ENCODE peak calls at places on chromosomes 13 and 19, in eight cellular contexts. Q is stimulated activated CD8-positive, alpha-beta memory T cell treated with anti-CD3 and anti-CD28 coated beads, Interleukin-7, amount 100 ng/mL, for 24 hours; U is Panc1; H is AG08395; G is GM04503; L is WERI-Rb-1; B is activated naive CD8-positive, alpha-beta T cell treated with anti-CD3 and anti-CD28 coated beads, Interleukin-2, amount 10 ng/mL, durations not matched to agents 7 days and 5 days; Y is fibroblast of mammary gland. D is an unnamed sample.

GRCh38 chr19:14411161-14411560 is 8.0 kb downstream of the DDX39A start:
- DNase-seq in Y (no peak), L (no peak), H (no peak), U (no peak), G (no peak), B (no peak), Q (no peak), D (no peak)

GRCh38 chr13:99087130-99087953 is 109.5 kb upstream of the DOCK9 start:
- DNase-seq in Q (peak; percentile 82), L (peak; percentile 99), Y (peak; percentile 72), U (peak; percentile 30), G (peak; percentile 29), B (peak; percentile 96), H (peak; percentile 99), D (peak; percentile 97)

GRCh38 chr13:95564948-95565347 is 12.4 kb downstream of the CLDN10 start:
- DNase-seq in Q (no peak), G (peak; percentile 16), Y (peak; percentile 70), B (no peak), U (no peak), L (no peak), H (peak; percentile 33), D (no peak)

GRCh38 chr13:37192986-37193385 is 87.5 kb upstream of the CSNK1A1L start:
- DNase-seq in Q (no peak), H (peak; percentile 27), Y (peak; percentile 31), L (no peak), U (no peak), B (no peak), G (no peak), D (no peak)

GRCh38 chr13:45179428-45179827 is 21.4 kb downstream of the KCTD4 start:
- DNase-seq in U (no peak), H (no peak), L (no peak), B (no peak), G (no peak), Q (no peak), Y (peak; percentile 50), D (no peak)

GRCh38 chr19:54142166-54142780 is 4.7 kb downstream of the CNOT3 start:
- DNase-seq in H (peak; percentile 25), G (no peak), Y (no peak), L (no peak), Q (no peak), U (no peak), B (no peak), D (no peak)

GRCh38 chr19:50663280-50663790 is 14.1 kb downstream of the C19orf81 start:
- DNase-seq in B (no peak), H (no peak), Q (no peak), U (no peak), L (peak; percentile 51), G (no peak), Y (peak; percentile 2), D (no peak)

GRCh38 chr19:35612559-35613321 is at the start of gene HAUS5:
- DNase-seq in G (peak; percentile 29), L (peak; percentile 93), H (peak; percentile 98), Q (peak; percentile 94), B (peak; percentile 99), U (peak; percentile 66), Y (peak; percentile 87), D (peak; percentile 99)

GRCh38 chr19:15820646-15821045 is 5.2 kb upstream of the OR10H1 start:
- DNase-seq in G (no peak), H (no peak), Y (no peak), B (no peak), L (no peak), Q (no peak), U (no peak), D (no peak)

GRCh38 chr13:41401371-41401770 is 56.0 kb upstream of the RGCC start:
- DNase-seq in U (no peak), Y (no peak), B (no peak), G (no peak), H (no peak), L (no peak), Q (no peak), D (no peak)

GRCh38 chr19:51093066-51093465 is 10.4 kb upstream of the KLK14 start:
- DNase-seq in G (no peak), Q (no peak), B (no peak), L (no peak), Y (no peak), U (no peak), H (no peak), D (no peak)

GRCh38 chr19:16587031-16588023 is 15.1 kb upstream of the SLC35E1 start:
- DNase-seq in U (no peak), Y (peak; percentile 66), G (no peak), L (peak; percentile 89), B (peak; percentile 71), Q (no peak), H (peak; percentile 37), D (no peak)

GRCh38 chr19:48836089-48837017 is at the start of gene HSD17B14:
- DNase-seq in H (peak; percentile 15), G (no peak), Y (peak; percentile 17), U (no peak), Q (no peak), B (peak; percentile 43), L (peak; percentile 64), D (peak; percentile 58)

GRCh38 chr19:44574201-44574950 is 39.0 kb upstream of the IGSF23 start:
- DNase-seq in G (no peak), B (no peak), Y (no peak), L (no peak), H (no peak), Q (no peak), U (no peak), D (no peak)

GRCh38 chr19:55353803-55354697 is 469 bp downstream of the COX6B2 start:
- DNase-seq in Q (no peak), G (no peak), L (peak; percentile 73), Y (peak; percentile 21), U (no peak), B (peak; percentile 77), H (peak; percentile 82), D (peak; percentile 93)

GRCh38 chr13:43368003-43368402 is 344.6 kb downstream of the DNAJC15 start:
- DNase-seq in Y (peak; percentile 29), L (no peak), H (peak; percentile 8), Q (no peak), G (no peak), U (no peak), B (no peak), D (no peak)

GRCh38 chr19:38711726-38712153 is 32.5 kb downstream of the CAPN12 start:
- DNase-seq in H (peak; percentile 97), B (no peak), Y (peak; percentile 97), U (no peak), G (peak; percentile 69), L (no peak), Q (no peak), D (no peak)

GRCh38 chr13:107900775-107901174 is 314.6 kb downstream of the LIG4 start:
- DNase-seq in Y (peak; percentile 18), Q (no peak), G (no peak), U (no peak), L (no peak), H (no peak), B (no peak), D (no peak)

GRCh38 chr19:16139752-16140151 is 3.7 kb upstream of the HSH2D start:
- DNase-seq in Y (no peak), U (no peak), L (no peak), B (no peak), G (no peak), Q (no peak), H (no peak), D (no peak)

GRCh38 chr13:40984670-40985366 is 34.3 kb downstream of the ELF1 start:
- DNase-seq in B (no peak), Y (peak; percentile 18), Q (no peak), H (no peak), L (no peak), G (no peak), U (no peak), D (no peak)

GRCh38 chr13:112710855-112711527 is 21.2 kb downstream of the ATP11A start:
- DNase-seq in G (no peak), Q (no peak), B (no peak), Y (no peak), L (no peak), H (no peak), U (no peak), D (no peak)

GRCh38 chr13:113842336-113843062 is 21.4 kb downstream of the GAS6 start:
- DNase-seq in H (no peak), Y (no peak), B (no peak), L (no peak), U (no peak), G (no peak), Q (no peak), D (no peak)

GRCh38 chr13:68081051-68081450 is 850.9 kb upstream of the PCDH9 start:
- DNase-seq in L (no peak), Q (no peak), G (no peak), B (no peak), H (no peak), Y (no peak), U (no peak), D (no peak)

GRCh38 chr13:28324181-28324789 is 170.6 kb downstream of the FLT1 start:
- DNase-seq in U (peak; percentile 12), Q (peak; percentile 27), B (peak; percentile 44), L (peak; percentile 90), H (peak; percentile 72), G (no peak), Y (peak; percentile 76), D (peak; percentile 72)

GRCh38 chr13:50081106-50081898 is 66.1 kb downstream of the KCNRG start:
- DNase-seq in G (no peak), B (peak; percentile 73), L (peak; percentile 51), U (no peak), Q (peak; percentile 15), H (no peak), Y (no peak), D (peak; percentile 59)

GRCh38 chr19:7870571-7871279 is 3.5 kb downstream of the PRR36 start:
- DNase-seq in L (peak; percentile 87), U (peak; percentile 71), H (no peak), Y (peak; percentile 47), G (no peak), Q (peak; percentile 10), B (peak; percentile 67), D (peak; percentile 65)